ENCODE peak calls at places on chromosome 16, in seven cellular contexts. One of them, this sample, is unnamed.

GRCh38 chr16:75341934-75342811 is 90.7 kb upstream of the BCAR1 start:
- DNase-seq in foreskin fibroblast: peak
- DNase-seq in heart right ventricle: no peak
- DNase-seq in heart left ventricle: no peak
- DNase-seq in stimulated activated CD8-positive, alpha-beta memory T cell treated with anti-CD3 and anti-CD28 coated beads, Interleukin-4, amount 100 ng/mL, for 24 hours: no peak
- DNase-seq in EH: peak
- DNase-seq in A673: no peak
- DNase-seq in this sample: no peak

GRCh38 chr16:48897698-48898205 is 287.8 kb upstream of the N4BP1 start:
- DNase-seq in foreskin fibroblast: no peak
- DNase-seq in heart left ventricle: no peak
- DNase-seq in heart right ventricle: no peak
- DNase-seq in EH: no peak
- DNase-seq in stimulated activated CD8-positive, alpha-beta memory T cell treated with anti-CD3 and anti-CD28 coated beads, Interleukin-4, amount 100 ng/mL, for 24 hours: no peak
- DNase-seq in A673: no peak
- DNase-seq in this sample: no peak

GRCh38 chr16:79845006-79845733 is 244.6 kb upstream of the MAF start:
- DNase-seq in A673: no peak
- DNase-seq in EH: no peak
- DNase-seq in heart left ventricle: no peak
- DNase-seq in heart right ventricle: no peak
- DNase-seq in foreskin fibroblast: no peak
- DNase-seq in stimulated activated CD8-positive, alpha-beta memory T cell treated with anti-CD3 and anti-CD28 coated beads, Interleukin-4, amount 100 ng/mL, for 24 hours: no peak
- DNase-seq in this sample: no peak

GRCh38 chr16:73321942-73322341 is 274.0 kb upstream of the ZFHX3 start:
- DNase-seq in EH: no peak
- DNase-seq in heart left ventricle: no peak
- DNase-seq in heart right ventricle: no peak
- DNase-seq in foreskin fibroblast: no peak
- DNase-seq in stimulated activated CD8-positive, alpha-beta memory T cell treated with anti-CD3 and anti-CD28 coated beads, Interleukin-4, amount 100 ng/mL, for 24 hours: no peak
- DNase-seq in A673: no peak
- DNase-seq in this sample: no peak

GRCh38 chr16:66480265-66481080 is 53.4 kb downstream of the BEAN1 start:
- DNase-seq in heart left ventricle: no peak
- DNase-seq in A673: no peak
- DNase-seq in stimulated activated CD8-positive, alpha-beta memory T cell treated with anti-CD3 and anti-CD28 coated beads, Interleukin-4, amount 100 ng/mL, for 24 hours: no peak
- DNase-seq in EH: no peak
- DNase-seq in foreskin fibroblast: no peak
- DNase-seq in heart right ventricle: no peak
- DNase-seq in this sample: no peak

GRCh38 chr16:89815639-89816348 is 653 bp downstream of the FANCA start:
- DNase-seq in stimulated activated CD8-positive, alpha-beta memory T cell treated with anti-CD3 and anti-CD28 coated beads, Interleukin-4, amount 100 ng/mL, for 24 hours: no peak
- DNase-seq in A673: no peak
- DNase-seq in heart left ventricle: no peak
- DNase-seq in EH: no peak
- DNase-seq in foreskin fibroblast: peak
- DNase-seq in heart right ventricle: no peak
- DNase-seq in this sample: no peak

GRCh38 chr16:4392382-4393242 is 21.0 kb downstream of the VASN start:
- DNase-seq in EH: peak
- DNase-seq in foreskin fibroblast: peak
- DNase-seq in A673: peak
- DNase-seq in stimulated activated CD8-positive, alpha-beta memory T cell treated with anti-CD3 and anti-CD28 coated beads, Interleukin-4, amount 100 ng/mL, for 24 hours: no peak
- DNase-seq in heart right ventricle: no peak
- DNase-seq in heart left ventricle: no peak
- DNase-seq in this sample: peak

GRCh38 chr16:8646271-8646670 is 24.8 kb downstream of the METTL22 start:
- DNase-seq in stimulated activated CD8-positive, alpha-beta memory T cell treated with anti-CD3 and anti-CD28 coated beads, Interleukin-4, amount 100 ng/mL, for 24 hours: no peak
- DNase-seq in heart left ventricle: no peak
- DNase-seq in foreskin fibroblast: no peak
- DNase-seq in A673: no peak
- DNase-seq in heart right ventricle: no peak
- DNase-seq in EH: no peak
- DNase-seq in this sample: no peak

GRCh38 chr16:3497771-3498170 is 2.5 kb upstream of the C16orf90 start:
- DNase-seq in foreskin fibroblast: no peak
- DNase-seq in A673: no peak
- DNase-seq in heart right ventricle: no peak
- DNase-seq in stimulated activated CD8-positive, alpha-beta memory T cell treated with anti-CD3 and anti-CD28 coated beads, Interleukin-4, amount 100 ng/mL, for 24 hours: no peak
- DNase-seq in heart left ventricle: no peak
- DNase-seq in EH: no peak
- DNase-seq in this sample: no peak

GRCh38 chr16:27379919-27380318 is 22.1 kb upstream of the IL21R start:
- DNase-seq in foreskin fibroblast: no peak
- DNase-seq in stimulated activated CD8-positive, alpha-beta memory T cell treated with anti-CD3 and anti-CD28 coated beads, Interleukin-4, amount 100 ng/mL, for 24 hours: no peak
- DNase-seq in heart right ventricle: no peak
- DNase-seq in A673: no peak
- DNase-seq in heart left ventricle: no peak
- DNase-seq in EH: no peak
- DNase-seq in this sample: no peak

GRCh38 chr16:28932339-28933141 is 769 bp downstream of the CD19 start:
- DNase-seq in foreskin fibroblast: no peak
- DNase-seq in stimulated activated CD8-positive, alpha-beta memory T cell treated with anti-CD3 and anti-CD28 coated beads, Interleukin-4, amount 100 ng/mL, for 24 hours: no peak
- DNase-seq in heart right ventricle: no peak
- DNase-seq in heart left ventricle: no peak
- DNase-seq in EH: no peak
- DNase-seq in A673: no peak
- DNase-seq in this sample: no peak

GRCh38 chr16:31713945-31714898 is 159.4 kb upstream of the ZNF267 start:
- DNase-seq in heart right ventricle: no peak
- DNase-seq in stimulated activated CD8-positive, alpha-beta memory T cell treated with anti-CD3 and anti-CD28 coated beads, Interleukin-4, amount 100 ng/mL, for 24 hours: no peak
- DNase-seq in heart left ventricle: no peak
- DNase-seq in foreskin fibroblast: no peak
- DNase-seq in A673: peak
- DNase-seq in EH: no peak
- DNase-seq in this sample: no peak

GRCh38 chr16:85699628-85700027 is 10.9 kb upstream of the GINS2 start:
- DNase-seq in heart right ventricle: no peak
- DNase-seq in stimulated activated CD8-positive, alpha-beta memory T cell treated with anti-CD3 and anti-CD28 coated beads, Interleukin-4, amount 100 ng/mL, for 24 hours: no peak
- DNase-seq in A673: peak
- DNase-seq in heart left ventricle: no peak
- DNase-seq in foreskin fibroblast: peak
- DNase-seq in EH: peak
- DNase-seq in this sample: peak

GRCh38 chr16:5900046-5900445 is 802.5 kb upstream of the EEF2KMT start:
- DNase-seq in EH: no peak
- DNase-seq in A673: no peak
- DNase-seq in heart right ventricle: no peak
- DNase-seq in stimulated activated CD8-positive, alpha-beta memory T cell treated with anti-CD3 and anti-CD28 coated beads, Interleukin-4, amount 100 ng/mL, for 24 hours: no peak
- DNase-seq in heart left ventricle: no peak
- DNase-seq in foreskin fibroblast: no peak
- DNase-seq in this sample: no peak

GRCh38 chr16:88957887-88958577 is 19.0 kb downstream of the CBFA2T3 start:
- DNase-seq in foreskin fibroblast: no peak
- DNase-seq in stimulated activated CD8-positive, alpha-beta memory T cell treated with anti-CD3 and anti-CD28 coated beads, Interleukin-4, amount 100 ng/mL, for 24 hours: no peak
- DNase-seq in heart right ventricle: peak
- DNase-seq in A673: no peak
- DNase-seq in EH: no peak
- DNase-seq in heart left ventricle: no peak
- DNase-seq in this sample: peak

GRCh38 chr16:74186589-74186988 is 110.0 kb upstream of the PSMD7 start:
- DNase-seq in stimulated activated CD8-positive, alpha-beta memory T cell treated with anti-CD3 and anti-CD28 coated beads, Interleukin-4, amount 100 ng/mL, for 24 hours: no peak
- DNase-seq in heart left ventricle: no peak
- DNase-seq in heart right ventricle: no peak
- DNase-seq in EH: peak
- DNase-seq in foreskin fibroblast: peak
- DNase-seq in A673: peak
- DNase-seq in this sample: no peak

GRCh38 chr16:56763305-56763916 is 33.5 kb downstream of the NUP93 start:
- DNase-seq in heart right ventricle: no peak
- DNase-seq in A673: no peak
- DNase-seq in EH: no peak
- DNase-seq in foreskin fibroblast: no peak
- DNase-seq in heart left ventricle: no peak
- DNase-seq in stimulated activated CD8-positive, alpha-beta memory T cell treated with anti-CD3 and anti-CD28 coated beads, Interleukin-4, amount 100 ng/mL, for 24 hours: no peak
- DNase-seq in this sample: no peak

GRCh38 chr16:81189100-81189664 is 49.3 kb upstream of the BCO1 start:
- DNase-seq in stimulated activated CD8-positive, alpha-beta memory T cell treated with anti-CD3 and anti-CD28 coated beads, Interleukin-4, amount 100 ng/mL, for 24 hours: no peak
- DNase-seq in A673: no peak
- DNase-seq in heart right ventricle: peak
- DNase-seq in heart left ventricle: peak
- DNase-seq in foreskin fibroblast: peak
- DNase-seq in EH: peak
- DNase-seq in this sample: peak